ENCODE peak calls at places on chromosome 12, in ten cellular contexts. R is mammary epithelial cell, K is lower leg skin, L is fibroblast of the aortic adventitia, E is fibroblast of lung, Q is kidney, H is kidney epithelial cell, D is hepatocyte, G is uterus, A is IMR-90. W is an unnamed sample.

GRCh38 chr12:95318071-95318545 is 100.5 kb downstream of the VEZT start:
- DNase-seq in G (no peak), Q (no peak), E (peak), K (no peak), H (peak), A (peak), L (peak), D (peak), R (peak), W (peak)

GRCh38 chr12:38053655-38054464 is 262.7 kb upstream of the ALG10B start:
- DNase-seq in E (no peak), G (no peak), Q (peak), D (no peak), K (no peak), A (no peak), L (no peak), H (no peak), R (peak), W (no peak)

GRCh38 chr12:93676408-93677194 is 574 bp upstream of the CRADD start:
- DNase-seq in L (no peak), D (no peak), K (no peak), H (no peak), A (no peak), G (no peak), E (no peak), R (no peak), Q (no peak), W (no peak)

GRCh38 chr12:88393017-88393767 is 187.1 kb downstream of the KITLG start:
- DNase-seq in L (no peak), A (peak), E (no peak), R (peak), Q (no peak), H (no peak), G (no peak), D (peak), K (no peak), W (no peak)

GRCh38 chr12:13114251-13115052 is 11.0 kb upstream of the GSG1 start:
- DNase-seq in R (no peak), L (no peak), H (no peak), Q (no peak), A (no peak), K (no peak), D (no peak), G (no peak), E (no peak), W (no peak)

GRCh38 chr12:92995258-92995905 is 66.3 kb upstream of the EEA1 start:
- DNase-seq in Q (no peak), D (no peak), E (no peak), A (no peak), K (no peak), R (no peak), G (no peak), L (no peak), H (no peak), W (no peak)

GRCh38 chr12:89544730-89545184 is 18.9 kb upstream of the POC1B start:
- DNase-seq in L (peak), H (no peak), R (no peak), Q (peak), A (no peak), D (peak), G (peak), K (no peak), E (peak), W (no peak)

GRCh38 chr12:52600071-52600470 is 1.2 kb downstream of the KRT72 start:
- DNase-seq in K (no peak), Q (no peak), A (no peak), D (no peak), H (no peak), R (no peak), E (no peak), L (no peak), G (no peak), W (no peak)

GRCh38 chr12:30847259-30847658 is 79.3 kb upstream of the TSPAN11 start:
- DNase-seq in L (peak), A (peak), Q (no peak), H (no peak), G (no peak), R (peak), K (no peak), E (peak), D (peak), W (peak)

GRCh38 chr12:95557625-95558024 is 6.3 kb upstream of the USP44 start:
- DNase-seq in Q (no peak), K (no peak), H (no peak), L (no peak), A (no peak), G (no peak), D (no peak), R (no peak), E (no peak), W (no peak)

GRCh38 chr12:93733358-93733757 is 56.2 kb downstream of the CRADD start:
- DNase-seq in E (no peak), Q (no peak), L (no peak), K (no peak), R (no peak), A (no peak), H (no peak), D (no peak), G (no peak), W (no peak)

GRCh38 chr12:93682846-93683261 is 5.7 kb downstream of the CRADD start:
- DNase-seq in Q (no peak), L (no peak), E (no peak), G (peak), A (no peak), R (no peak), H (no peak), K (no peak), D (no peak), W (no peak)

GRCh38 chr12:92552412-92553108 is 150.2 kb upstream of the PLEKHG7 start:
- DNase-seq in H (no peak), L (peak), G (no peak), K (no peak), R (peak), E (no peak), D (peak), A (peak), Q (no peak), W (no peak)

GRCh38 chr12:6201775-6202292 is 1.6 kb downstream of the CD9 start:
- DNase-seq in K (no peak), Q (no peak), D (no peak), E (no peak), G (no peak), L (no peak), A (no peak), R (no peak), H (no peak), W (no peak)

GRCh38 chr12:127813147-127813546 is 453.8 kb upstream of the TMEM132C start:
- DNase-seq in L (no peak), E (no peak), D (no peak), G (no peak), A (no peak), H (no peak), R (no peak), Q (no peak), K (no peak), W (no peak)

GRCh38 chr12:105622220-105622619 is 291.7 kb downstream of the C12orf75 start:
- DNase-seq in A (no peak), G (no peak), D (no peak), L (no peak), K (no peak), Q (no peak), R (no peak), E (no peak), H (no peak), W (no peak)

GRCh38 chr12:54370218-54370730 is 6.0 kb upstream of the GPR84 start:
- DNase-seq in D (peak), H (peak), E (peak), K (no peak), G (peak), Q (peak), L (peak), R (peak), A (peak), W (peak)

GRCh38 chr12:49952396-49953055 is 2.0 kb downstream of the AQP2 start:
- DNase-seq in A (no peak), R (no peak), Q (peak), K (no peak), D (no peak), G (no peak), E (no peak), L (no peak), H (no peak), W (no peak)

GRCh38 chr12:111028830-111029229 is 108.5 kb upstream of the MYL2 start:
- DNase-seq in R (no peak), Q (no peak), G (no peak), E (no peak), K (no peak), L (no peak), D (no peak), A (no peak), H (no peak), W (no peak)

GRCh38 chr12:95700316-95700785 is 90.2 kb downstream of the NTN4 start:
- DNase-seq in H (peak), R (peak), K (no peak), Q (no peak), E (peak), G (no peak), D (no peak), A (peak), L (peak), W (peak)

DNA sequence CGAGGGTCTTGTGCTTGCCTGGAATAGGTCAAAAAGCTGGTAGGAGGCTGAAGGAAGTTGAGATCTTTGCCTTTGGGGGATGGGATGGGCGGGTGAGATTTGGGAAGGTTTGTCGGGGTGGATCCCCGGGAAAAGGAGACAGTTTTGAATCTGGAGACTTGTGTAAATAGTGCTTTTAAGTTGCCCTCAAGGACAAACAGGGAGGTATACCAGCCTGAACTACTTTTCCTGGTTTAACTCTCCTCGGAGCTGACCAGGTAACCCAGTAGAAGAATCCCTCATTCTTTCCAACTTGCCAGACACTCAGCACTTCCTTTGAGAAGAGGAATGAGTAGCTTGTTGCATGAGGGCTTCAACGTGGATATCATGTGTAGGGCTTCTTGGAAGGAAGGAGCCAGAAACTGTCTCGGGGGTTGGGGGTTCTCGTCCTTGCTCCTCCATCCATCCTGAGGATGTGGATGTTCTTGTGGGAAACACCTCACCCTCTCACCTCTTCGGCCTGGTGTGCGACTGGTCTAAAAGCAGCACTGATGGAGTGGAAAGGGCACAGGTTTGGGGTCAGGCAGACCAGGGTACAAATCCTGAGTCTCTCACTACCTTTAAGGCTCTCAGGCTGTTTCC is 1.9 kb downstream of the TEAD4 start:
- DNase-seq in A (peak), L (peak), Q (no peak), E (no peak), H (no peak), R (no peak), K (no peak), G (no peak), D (no peak), W (no peak)
- H3K4me3 ChIP-seq in A (peak), L (peak), Q (peak), E (no peak), H (peak), R (peak), K (no peak), G (no peak), D (no peak), W (peak)

DNA sequence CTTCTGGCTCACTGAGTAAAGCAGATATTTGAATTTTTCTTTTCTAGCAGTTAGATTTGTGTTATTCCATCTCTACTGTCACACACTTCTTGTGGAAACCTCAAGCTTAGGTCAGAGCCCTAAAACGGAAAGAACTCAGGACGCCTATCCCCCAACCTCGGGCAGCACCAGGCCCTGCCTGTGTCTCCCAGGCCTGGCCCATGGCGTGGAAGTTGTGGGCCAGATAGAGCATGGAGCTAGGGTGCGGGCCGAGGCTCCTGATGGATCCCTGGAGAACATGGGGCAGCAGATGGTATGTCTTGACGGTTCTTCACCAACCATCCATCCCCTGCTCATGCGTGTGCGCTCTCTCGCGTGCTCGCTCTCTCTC is 20.6 kb downstream of the P2RX4 start:
- DNase-seq in H (no peak), E (no peak), Q (no peak), L (no peak), K (no peak), G (no peak), D (no peak), R (no peak), A (no peak), W (no peak)
- TF ChIP-seq CTCF in H (no peak), E (no peak), Q (no peak), L (no peak), K (no peak), G (no peak), D (no peak), R (no peak), A (no peak), W (no peak)

DNA sequence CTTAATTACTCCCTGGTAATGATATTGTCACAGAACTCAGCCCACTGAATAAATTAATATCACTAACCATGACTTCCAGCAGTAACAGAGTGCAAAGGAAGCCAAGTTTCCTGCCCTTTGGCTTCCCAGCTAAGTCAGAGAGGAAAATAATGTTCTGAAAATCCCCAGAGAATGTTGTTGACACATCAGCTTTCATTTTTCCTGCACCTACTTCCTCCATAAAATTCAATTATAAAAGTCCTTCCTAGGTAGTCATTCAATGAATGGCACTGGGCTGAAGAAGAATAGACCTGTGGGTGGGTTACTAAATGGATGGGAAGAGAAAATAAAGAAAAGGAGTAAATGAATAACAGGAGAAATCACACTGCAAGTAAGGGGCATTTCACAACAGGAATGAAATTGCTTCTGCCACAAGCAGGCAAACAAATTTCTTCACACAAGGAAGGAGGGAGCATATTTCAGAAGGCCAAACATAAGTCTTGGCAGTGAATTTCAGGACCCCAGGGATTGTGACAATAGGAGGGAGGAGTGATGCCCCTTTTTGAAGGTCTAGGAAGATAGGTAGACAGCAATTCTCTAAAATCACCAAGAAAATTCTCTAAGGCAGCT is 73.2 kb upstream of the MDM1 start:
- DNase-seq in A (no peak), H (peak), G (no peak), E (peak), R (no peak), L (peak), D (no peak), Q (no peak), K (no peak), W (no peak)
- H3K4me3 ChIP-seq in A (no peak), H (no peak), G (no peak), E (no peak), R (no peak), L (no peak), D (no peak), Q (peak), K (no peak), W (no peak)

DNA sequence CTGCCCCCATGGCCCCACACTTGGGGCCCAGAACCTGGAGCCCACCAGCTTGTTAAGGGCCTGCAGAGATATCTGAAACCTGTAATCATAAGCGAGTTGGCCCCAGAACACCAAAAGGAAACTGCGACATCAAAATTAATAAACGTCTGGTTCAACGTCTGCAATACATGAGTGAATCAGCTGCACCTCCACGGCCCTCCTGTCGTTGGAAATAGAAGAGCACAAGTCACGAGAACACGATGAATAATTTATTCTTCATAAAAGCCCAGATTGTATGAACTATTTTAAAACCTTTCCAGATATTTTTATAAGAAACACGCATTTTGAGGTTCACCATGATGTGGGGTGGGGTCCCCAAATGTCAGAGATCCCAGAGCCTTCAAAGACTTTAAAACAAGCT is 9.7 kb upstream of the CMKLR1 start:
- DNase-seq in R (no peak), H (no peak), G (no peak), K (no peak), Q (no peak), D (no peak), L (no peak), A (no peak), E (no peak), W (no peak)
- TF ChIP-seq CTCF in R (no peak), H (no peak), G (no peak), K (no peak), Q (no peak), D (no peak), L (no peak), A (no peak), E (no peak), W (no peak)

DNA sequence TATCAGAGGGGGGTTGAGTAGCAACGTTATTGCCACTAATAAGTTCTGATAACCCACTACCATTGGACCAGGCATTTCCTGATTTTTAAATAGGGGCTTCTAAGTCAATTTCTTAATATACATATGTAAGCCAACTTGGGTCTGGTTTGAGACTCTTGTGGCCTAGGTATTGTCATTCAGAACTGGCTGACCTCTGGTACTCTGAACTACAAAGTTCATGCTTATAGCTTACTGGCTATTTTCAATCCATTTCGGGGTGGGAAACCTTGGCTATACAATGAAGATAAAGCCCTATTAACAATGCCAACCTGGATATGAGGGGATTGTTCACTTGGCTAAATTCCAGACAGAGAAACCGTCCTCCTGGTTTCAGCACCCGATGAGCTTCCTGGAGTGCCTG is 8.7 kb downstream of the DYNLL1 start:
- DNase-seq in L (no peak), D (no peak), K (no peak), R (no peak), H (no peak), Q (no peak), A (no peak), G (no peak), E (no peak), W (no peak)
- H3K4me3 ChIP-seq in L (no peak), D (no peak), K (no peak), R (no peak), H (no peak), Q (no peak), A (no peak), G (no peak), E (no peak), W (no peak)

GRCh38 chr12:19760611-19761010 is 321.3 kb downstream of the AEBP2 start:
- DNase-seq in G (no peak), A (no peak), K (no peak), H (no peak), E (no peak), R (no peak), D (no peak), Q (no peak), L (no peak), W (no peak)

GRCh38 chr12:19759229-19759628 is 319.9 kb downstream of the AEBP2 start:
- DNase-seq in R (peak), Q (no peak), A (peak), L (peak), K (no peak), H (no peak), G (no peak), D (no peak), E (peak), W (peak)

GRCh38 chr12:19755141-19755540 is 315.8 kb downstream of the AEBP2 start:
- DNase-seq in K (no peak), D (no peak), R (no peak), Q (no peak), H (no peak), E (no peak), L (peak), G (no peak), A (no peak), W (no peak)

GRCh38 chr12:19761465-19761864 is 322.2 kb downstream of the AEBP2 start:
- DNase-seq in A (no peak), L (no peak), E (no peak), H (no peak), G (no peak), R (no peak), Q (no peak), D (no peak), K (no peak), W (no peak)

GRCh38 chr12:19757317-19757877 is 318.1 kb downstream of the AEBP2 start:
- DNase-seq in Q (no peak), E (peak), D (peak), R (peak), H (no peak), K (no peak), G (no peak), A (peak), L (peak), W (no peak)
- TF ChIP-seq CTCF in Q (peak), E (peak), D (peak), R (peak), H (peak), K (no peak), G (peak), A (peak), L (peak), W (peak)